ENCODE peak calls at places on chromosomes 12 and 14, in nine cellular contexts. W, T, A, Z, H, Q, M, Y and K are unnamed samples.

GRCh38 chr12:108629156-108629555 is 4.5 kb downstream of the SELPLG start:
- DNase-seq in W (no peak), T (no peak), A (no peak), Z (no peak), H (no peak), Q (peak; percentile 8), M (no peak), Y (no peak), K (no peak)

GRCh38 chr14:76810953-76811400 is 1.7 kb downstream of the ANGEL1 start:
- DNase-seq in W (no peak), T (peak; percentile 50), A (peak; percentile 58), Z (no peak), H (peak; percentile 26), Q (peak; percentile 27), M (peak; percentile 33), Y (peak; percentile 32), K (peak; percentile 16)

GRCh38 chr14:87097021-87097420 is 896.0 kb downstream of the GALC start:
- DNase-seq in W (no peak), T (peak; percentile 14), A (no peak), Z (no peak), H (peak; percentile 25), Q (no peak), M (no peak), Y (peak; percentile 34), K (no peak)

GRCh38 chr14:21102472-21103164 is 1.8 kb downstream of the TMEM253 start:
- DNase-seq in W (no peak), T (no peak), A (no peak), Z (no peak), H (no peak), Q (no peak), M (no peak), Y (no peak), K (no peak)

GRCh38 chr12:114025935-114026334 is 59.8 kb upstream of the RBM19 start:
- DNase-seq in W (no peak), T (no peak), A (no peak), Z (no peak), H (no peak), Q (no peak), M (no peak), Y (no peak), K (no peak)

GRCh38 chr12:75859868-75860267 is 171.7 kb downstream of the PHLDA1 start:
- DNase-seq in W (no peak), T (no peak), A (no peak), Z (no peak), H (peak; percentile 69), Q (no peak), M (no peak), Y (peak; percentile 70), K (no peak)

GRCh38 chr12:34393821-34394150 is 371.5 kb downstream of the ALG10 start:
- DNase-seq in W (no peak), T (no peak), A (peak; percentile 6), Z (no peak), H (no peak), Q (peak; percentile 1), M (no peak), Y (no peak), K (no peak)

GRCh38 chr14:31261859-31262739 is 54.5 kb upstream of the HECTD1 start:
- DNase-seq in W (no peak), T (peak; percentile 62), A (peak; percentile 77), Z (peak; percentile 72), H (no peak), Q (no peak), M (no peak), Y (peak; percentile 46), K (no peak)

GRCh38 chr14:20799955-20800544 is 2.6 kb downstream of the RNASE1 start:
- DNase-seq in W (no peak), T (no peak), A (peak; percentile 76), Z (peak; percentile 78), H (no peak), Q (no peak), M (no peak), Y (no peak), K (no peak)

GRCh38 chr12:42326466-42327226 is 679 bp downstream of the PPHLN1 start:
- DNase-seq in W (no peak), T (peak; percentile 14), A (peak; percentile 29), Z (no peak), H (peak; percentile 50), Q (peak; percentile 9), M (peak; percentile 8), Y (peak; percentile 73), K (peak; percentile 40)

GRCh38 chr12:58732894-58733293 is 187.4 kb downstream of the LRIG3 start:
- DNase-seq in W (no peak), T (no peak), A (no peak), Z (no peak), H (no peak), Q (no peak), M (no peak), Y (no peak), K (no peak)

GRCh38 chr12:91355150-91356006 is 172.8 kb upstream of the DCN start:
- DNase-seq in W (peak; percentile 17), T (peak; percentile 68), A (peak; percentile 61), Z (peak; percentile 65), H (peak; percentile 49), Q (peak; percentile 73), M (peak; percentile 22), Y (peak; percentile 64), K (peak; percentile 32)

GRCh38 chr12:102687523-102687922 is 207.2 kb upstream of the IGF1 start:
- DNase-seq in W (no peak), T (no peak), A (no peak), Z (no peak), H (no peak), Q (no peak), M (no peak), Y (no peak), K (no peak)

GRCh38 chr12:18975933-18976332 is 153.6 kb upstream of the PLEKHA5 start:
- DNase-seq in W (no peak), T (no peak), A (no peak), Z (no peak), H (no peak), Q (no peak), M (no peak), Y (no peak), K (no peak)

GRCh38 chr12:18983854-18984253 is 145.7 kb upstream of the PLEKHA5 start:
- DNase-seq in W (no peak), T (no peak), A (no peak), Z (no peak), H (no peak), Q (no peak), M (no peak), Y (no peak), K (no peak)

GRCh38 chr12:18982226-18982949 is 147.1 kb upstream of the PLEKHA5 start:
- DNase-seq in W (no peak), T (no peak), A (no peak), Z (no peak), H (no peak), Q (no peak), M (no peak), Y (no peak), K (no peak)

GRCh38 chr12:18981732-18982131 is 147.8 kb upstream of the PLEKHA5 start:
- DNase-seq in W (no peak), T (no peak), A (no peak), Z (no peak), H (no peak), Q (no peak), M (no peak), Y (no peak), K (no peak)
- H3K4me3 ChIP-seq in W (no peak overlapping the region), T (no peak overlapping the region), A (no peak overlapping the region), Z (no peak overlapping the region), H (no peak overlapping the region), Q (no peak overlapping the region), M (no peak overlapping the region), Y (no peak overlapping the region), K (no peak overlapping the region)

DNA sequence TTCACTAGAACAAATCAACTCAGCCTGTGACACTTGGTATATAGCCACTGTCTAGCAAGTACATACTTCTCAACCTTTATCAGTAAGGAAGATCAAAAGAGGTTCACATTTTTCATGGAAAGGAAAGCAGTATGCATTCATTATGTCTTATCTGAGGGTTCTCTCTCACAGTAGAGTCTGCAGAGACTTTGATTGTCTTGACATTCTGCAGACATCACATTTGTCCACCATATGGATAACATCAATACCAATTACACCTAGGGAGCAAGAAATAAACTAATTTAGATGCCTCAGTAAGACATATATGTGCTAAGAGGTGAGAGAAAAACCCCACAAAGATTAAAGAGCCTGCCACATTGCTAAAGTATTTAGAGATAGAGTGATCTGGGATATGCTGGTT is 110.8 kb upstream of the SLC35F4 start:
- DNase-seq in W (no peak), T (no peak), A (no peak), Z (no peak), H (no peak), Q (no peak), M (no peak), Y (no peak), K (no peak)
- H3K27me3 ChIP-seq in W (no peaks in the 10 kb centered on the region), T (no peaks in the 10 kb centered on the region), A (no peaks in the 10 kb centered on the region), Z (no peaks in the 10 kb centered on the region), H (peaks cover 2% of the 10 kb centered on the region), Q (no peaks in the 10 kb centered on the region), M (no peaks in the 10 kb centered on the region), Y (no peaks in the 10 kb centered on the region), K (peaks cover 2% of the 10 kb centered on the region)

GRCh38 chr12:123485756-123486155 is 27.8 kb downstream of the SNRNP35 start:
- DNase-seq in W (no peak), T (no peak), A (no peak), Z (no peak), H (no peak), Q (no peak), M (no peak), Y (no peak), K (no peak)
- H3K4me3 ChIP-seq in W (no peak overlapping the region), T (no peak overlapping the region), A (no peak overlapping the region), Z (no peak overlapping the region), H (no peak overlapping the region), Q (no peak overlapping the region), M (no peak overlapping the region), Y (no peak overlapping the region), K (no peak overlapping the region)

DNA sequence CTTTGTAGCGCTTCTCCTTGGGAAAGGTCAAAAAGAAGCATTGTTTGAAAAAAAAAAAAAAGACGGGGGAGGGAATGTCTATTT is at the start of gene LMO3:
- DNase-seq in W (no peak), T (no peak), A (no peak), Z (no peak), H (no peak), Q (no peak), M (no peak), Y (no peak), K (no peak)
- H3K27me3 ChIP-seq in W (peaks cover 40% of the 10 kb centered on the region), T (no peaks in the 10 kb centered on the region), A (no peaks in the 10 kb centered on the region), Z (no peaks in the 10 kb centered on the region), H (no peaks in the 10 kb centered on the region), Q (peaks cover 58% of the 10 kb centered on the region), M (no peaks in the 10 kb centered on the region), Y (no peaks in the 10 kb centered on the region), K (peaks cover 7% of the 10 kb centered on the region)

GRCh38 chr14:63725786-63726185 is 2.1 kb downstream of the SGPP1 start:
- DNase-seq in W (no peak), T (no peak), A (no peak), Z (no peak), H (no peak), Q (no peak), M (no peak), Y (no peak), K (no peak)
- H3K4me3 ChIP-seq in W (no peak overlapping the region), T (peak overlapping the region; percentile 93), A (no peak overlapping the region), Z (no peak overlapping the region), H (peak overlapping the region; percentile 92), Q (no peak overlapping the region), M (peak overlapping the region; percentile 99), Y (peak overlapping the region; percentile 60), K (peak overlapping the region; percentile 92)

GRCh38 chr12:48982397-48983080 is 4.4 kb downstream of the WNT1 start:
- DNase-seq in W (no peak), T (no peak), A (no peak), Z (no peak), H (no peak), Q (no peak), M (no peak), Y (no peak), K (no peak)
- H3K27me3 ChIP-seq in W (peaks cover 92% of the 10 kb centered on the region), T (peaks cover 73% of the 10 kb centered on the region), A (no peaks in the 10 kb centered on the region), Z (peaks cover 3% of the 10 kb centered on the region), H (peaks cover 41% of the 10 kb centered on the region), Q (peaks cover 94% of the 10 kb centered on the region), M (no peaks in the 10 kb centered on the region), Y (peaks cover 70% of the 10 kb centered on the region), K (peaks cover 26% of the 10 kb centered on the region)